ENCODE peak calls at places on chromosomes 6 and 20, in nine cellular contexts. Y is SK-N-SH, D is LoVo, N is KG1, F is small intestine, J is NCI-H2029 treated with DMSO at 0.1 percent for 48 hours, X is cardiac fibroblast, H is NCI-H774, I is OCI-LY7. A is an unnamed sample.

GRCh38 chr20:34891166-34892062 is 15.0 kb downstream of the ACSS2 start:
- DNase-seq in F (no peak), J (no peak), X (peak), H (no peak), Y (no peak), I (no peak), D (peak), N (no peak), A (peak)

GRCh38 chr20:47204008-47204745 is 152.3 kb downstream of the ZMYND8 start:
- DNase-seq in Y (no peak), F (no peak), H (no peak), J (no peak), D (peak), I (no peak), X (no peak), N (no peak), A (no peak)

GRCh38 chr20:33693274-33693673 is 7.1 kb upstream of the E2F1 start:
- DNase-seq in Y (no peak), D (no peak), F (no peak), X (no peak), N (no peak), I (peak), H (no peak), J (no peak), A (no peak)

GRCh38 chr6:99282479-99283062 is 66.9 kb downstream of the FAXC start:
- DNase-seq in F (no peak), Y (peak), X (peak), J (peak), H (peak), N (no peak), I (peak), D (peak), A (peak)

GRCh38 chr6:17714879-17715860 is 8.4 kb upstream of the NUP153 start:
- DNase-seq in D (peak), X (peak), J (no peak), F (no peak), I (no peak), N (peak), Y (no peak), H (no peak), A (peak)

GRCh38 chr6:17725083-17725482 is 18.4 kb upstream of the NUP153 start:
- DNase-seq in N (no peak), F (peak), Y (peak), H (peak), X (peak), D (no peak), I (no peak), J (no peak), A (peak)

GRCh38 chr6:108862479-108863191 is 14.4 kb downstream of the ARMC2 start:
- DNase-seq in F (no peak), I (no peak), X (no peak), N (no peak), D (no peak), J (no peak), H (no peak), Y (no peak), A (no peak)

GRCh38 chr6:105452924-105453756 is 50.3 kb upstream of the PREP start:
- DNase-seq in D (no peak), I (peak), X (no peak), Y (no peak), H (no peak), N (peak), J (no peak), F (peak), A (peak)

GRCh38 chr20:31705598-31706597 is 16.8 kb downstream of the BCL2L1 start:
- DNase-seq in X (no peak), Y (no peak), J (no peak), D (no peak), I (peak), N (no peak), F (peak), H (no peak), A (no peak)

GRCh38 chr6:157688960-157689599 is 134.0 kb upstream of the SNX9 start:
- DNase-seq in X (peak), D (peak), F (peak), N (no peak), J (no peak), I (no peak), H (peak), Y (no peak), A (no peak)

GRCh38 chr20:13302647-13303425 is 81.8 kb downstream of the ISM1 start:
- DNase-seq in J (peak), H (peak), Y (peak), X (peak), D (peak), I (peak), F (peak), N (no peak), A (peak)

GRCh38 chr20:10076126-10077080 is 41.6 kb downstream of the ANKEF1 start:
- DNase-seq in Y (no peak), N (no peak), D (no peak), X (peak), J (no peak), I (no peak), F (no peak), H (no peak), A (no peak)

GRCh38 chr6:162621246-162621645 is 106.3 kb downstream of the PRKN start:
- DNase-seq in H (no peak), Y (peak), J (no peak), F (peak), I (no peak), N (no peak), D (peak), X (peak), A (no peak)

GRCh38 chr20:62929051-62929538 is 2.8 kb upstream of the DIDO1 start:
- DNase-seq in Y (no peak), J (no peak), F (peak), I (no peak), X (peak), D (no peak), N (peak), H (no peak), A (peak)

GRCh38 chr6:74369556-74369993 is 673.6 kb downstream of the CD109 start:
- DNase-seq in Y (no peak), N (no peak), X (peak), J (no peak), D (no peak), I (no peak), F (no peak), H (no peak), A (no peak)

GRCh38 chr6:130933712-130934200 is 106.5 kb downstream of the SMLR1 start:
- DNase-seq in X (peak), H (no peak), I (no peak), Y (no peak), D (no peak), N (no peak), F (no peak), J (no peak), A (no peak)

GRCh38 chr6:3825851-3826581 is 23.2 kb upstream of the FAM50B start:
- DNase-seq in X (peak), I (no peak), J (no peak), D (peak), H (no peak), N (no peak), Y (peak), F (peak), A (no peak)

GRCh38 chr20:1637226-1637625 is 17.4 kb upstream of the SIRPB1 start:
- DNase-seq in D (no peak), Y (no peak), H (no peak), J (no peak), X (no peak), N (no peak), F (no peak), I (no peak), A (no peak)

GRCh38 chr20:23446505-23446904 is 6.2 kb downstream of the CST11 start:
- DNase-seq in X (peak), H (peak), F (peak), J (peak), D (no peak), I (peak), Y (peak), N (no peak), A (peak)

GRCh38 chr20:52001999-52002666 is 189.4 kb downstream of the ZFP64 start:
- DNase-seq in I (peak), N (no peak), D (peak), X (no peak), J (no peak), F (no peak), Y (peak), H (peak), A (no peak)

GRCh38 chr6:5105146-5105545 is 20.0 kb downstream of the PPP1R3G start:
- DNase-seq in H (no peak), F (no peak), J (no peak), N (no peak), I (no peak), D (no peak), X (no peak), Y (no peak), A (no peak)

GRCh38 chr6:87756858-87757257 is 54.8 kb upstream of the AKIRIN2 start:
- DNase-seq in I (peak), D (no peak), N (peak), J (no peak), F (peak), Y (no peak), H (no peak), X (peak), A (peak)

GRCh38 chr20:62696999-62697398 is 11.6 kb upstream of the NTSR1 start:
- DNase-seq in F (no peak), N (no peak), D (no peak), H (no peak), Y (no peak), J (no peak), I (no peak), X (no peak), A (no peak)

GRCh38 chr6:144150673-144151009 is 324 bp downstream of the STX11 start:
- DNase-seq in H (no peak), F (no peak), I (peak), D (peak), N (no peak), X (peak), J (no peak), Y (no peak), A (peak)

GRCh38 chr6:108115598-108116058 is 41.1 kb upstream of the OSTM1 start:
- DNase-seq in D (peak), Y (peak), J (peak), F (peak), H (peak), I (no peak), X (peak), N (no peak), A (peak)

GRCh38 chr20:11814276-11814675 is 103.4 kb upstream of the BTBD3 start:
- DNase-seq in Y (no peak), N (no peak), H (no peak), J (no peak), X (no peak), I (no peak), F (no peak), D (no peak), A (no peak)

GRCh38 chr20:63534831-63535651 is 2.1 kb downstream of the PTK6 start:
- DNase-seq in F (peak), N (no peak), J (no peak), H (no peak), X (no peak), Y (no peak), D (no peak), I (no peak), A (no peak)

GRCh38 chr20:24488800-24489175 is 19.4 kb downstream of the SYNDIG1 start:
- DNase-seq in I (no peak), J (no peak), N (no peak), H (no peak), X (no peak), D (no peak), Y (no peak), F (no peak), A (no peak)

GRCh38 chr6:88855521-88856152 is 107.8 kb downstream of the RNGTT start:
- DNase-seq in X (no peak), J (peak), I (no peak), D (no peak), H (peak), Y (no peak), F (no peak), N (no peak), A (no peak)

GRCh38 chr6:80639243-80639642 is 532.8 kb downstream of the BCKDHB start:
- DNase-seq in X (peak), F (no peak), H (no peak), D (no peak), N (no peak), I (no peak), J (no peak), Y (no peak), A (no peak)

GRCh38 chr6:12335717-12336116 is 45.6 kb downstream of the EDN1 start:
- DNase-seq in J (no peak), I (no peak), H (no peak), F (no peak), Y (no peak), X (no peak), D (no peak), N (no peak), A (no peak)

GRCh38 chr6:28923318-28924102 is at the start of gene TRIM27:
- DNase-seq in N (peak), F (peak), H (peak), Y (peak), X (peak), D (peak), I (peak), J (peak), A (peak)